ENCODE peak calls at places on chromosome 11, in four cellular contexts. U is activated CD8-positive, alpha-beta memory T cell treated with anti-CD3 and anti-CD28 coated beads, Interleukin-2, amount 50 U/mL, for 48 hours; R is ELR; G is left ventricle myocardium superior. N is an unnamed sample.

GRCh38 chr11:5621580-5621979 is 3.2 kb upstream of the TRIM34 start:
- DNase-seq in U (no peak), R (no peak), G (no peak), N (no peak)

GRCh38 chr11:76798656-76799055 is 15.5 kb downstream of the TSKU start:
- DNase-seq in U (no peak), R (no peak), G (no peak), N (no peak)

GRCh38 chr11:71467164-71467563 is 14.2 kb downstream of the NADSYN1 start:
- DNase-seq in U (no peak), R (no peak), G (no peak), N (no peak)

GRCh38 chr11:65398362-65398910 is 12.0 kb downstream of the FRMD8 start:
- DNase-seq in U (no peak), R (no peak), G (no peak), N (no peak)

GRCh38 chr11:57527056-57527631 is 3.4 kb downstream of the TIMM10 start:
- DNase-seq in U (peak), R (peak), G (peak), N (peak)

GRCh38 chr11:17954395-17955252 is 58.2 kb downstream of the SERGEF start:
- DNase-seq in U (no peak), R (no peak), G (no peak), N (no peak)

GRCh38 chr11:13669544-13670488 is 1.3 kb downstream of the FAR1 start:
- DNase-seq in U (no peak), R (peak), G (no peak), N (no peak)

GRCh38 chr11:126834573-126834972 is 166.0 kb downstream of the KIRREL3 start:
- DNase-seq in U (no peak), R (no peak), G (no peak), N (no peak)

GRCh38 chr11:121810291-121810690 is 305.7 kb downstream of the BLID start:
- DNase-seq in U (no peak), R (peak), G (no peak), N (no peak)

GRCh38 chr11:33542921-33543320 is 157.7 kb downstream of the C11orf91 start:
- DNase-seq in U (peak), R (peak), G (peak), N (peak)

GRCh38 chr11:24496728-24497396 is at the start of gene LUZP2:
- DNase-seq in U (no peak), R (peak), G (peak), N (no peak)

GRCh38 chr11:1293619-1294015 is 15.8 kb downstream of the TOLLIP start:
- DNase-seq in U (no peak), R (no peak), G (peak), N (peak)

GRCh38 chr11:107017433-107018227 is 646 bp downstream of the GUCY1A2 start:
- DNase-seq in U (peak), R (peak), G (peak), N (peak)

GRCh38 chr11:32255876-32256275 is 165.0 kb downstream of the RCN1 start:
- DNase-seq in U (no peak), R (no peak), G (no peak), N (no peak)

GRCh38 chr11:3093281-3094191 is 36.3 kb upstream of the CARS1 start:
- DNase-seq in U (peak), R (peak), G (no peak), N (no peak)

GRCh38 chr11:110818032-110818687 is 105.9 kb upstream of the ARHGAP20 start:
- DNase-seq in U (no peak), R (peak), G (no peak), N (no peak)

GRCh38 chr11:119573858-119574257 is 150.9 kb upstream of the THY1 start:
- DNase-seq in U (no peak), R (no peak), G (no peak), N (no peak)

GRCh38 chr11:465896-466538 is 15.9 kb downstream of the PTDSS2 start:
- DNase-seq in U (no peak), R (no peak), G (no peak), N (no peak)

GRCh38 chr11:8294251-8294935 is 30.7 kb upstream of the LMO1 start:
- DNase-seq in U (peak), R (no peak), G (no peak), N (no peak)

GRCh38 chr11:73367482-73368024 is 8.6 kb upstream of the RELT start:
- DNase-seq in U (peak), R (no peak), G (no peak), N (no peak)

GRCh38 chr11:18633256-18634139 is 644 bp downstream of the SPTY2D1 start:
- DNase-seq in U (no peak), R (peak), G (no peak), N (peak)

GRCh38 chr11:111456086-111456858 is 55.9 kb downstream of the BTG4 start:
- DNase-seq in U (peak), R (no peak), G (no peak), N (no peak)

GRCh38 chr11:96424693-96425092 is 34.9 kb downstream of the JRKL start:
- DNase-seq in U (no peak), R (peak), G (no peak), N (no peak)